ENCODE peak calls at places on chromosomes 3 and 15, in seven cellular contexts. A, S, E, P, D, W and J are unnamed samples.

GRCh38 chr3:44942202-44942921 is 33.6 kb downstream of the ZDHHC3 start:
- DNase-seq in A (no peak), S (peak), W (no peak), P (no peak), E (peak), D (no peak), J (no peak)

GRCh38 chr3:11140054-11140712 is 14.1 kb upstream of the HRH1 start:
- DNase-seq in S (peak), A (no peak), E (no peak), P (no peak), D (peak), W (no peak), J (no peak)

GRCh38 chr15:57962887-57963286 is 102.6 kb downstream of the ALDH1A2 start:
- DNase-seq in S (no peak), W (no peak), A (no peak), D (no peak), E (no peak), P (no peak), J (no peak)

GRCh38 chr3:135310317-135310716 is 515.3 kb downstream of the EPHB1 start:
- DNase-seq in S (no peak), D (no peak), P (no peak), E (no peak), A (no peak), W (no peak), J (no peak)

GRCh38 chr15:43255376-43255775 is 11.4 kb downstream of the TGM5 start:
- DNase-seq in S (no peak), A (no peak), E (no peak), D (no peak), P (no peak), W (no peak), J (no peak)

GRCh38 chr15:87287156-87287555 is 969.4 kb downstream of the NTRK3 start:
- DNase-seq in W (no peak), P (peak), D (no peak), S (peak), E (peak), A (no peak), J (no peak)

GRCh38 chr3:46184469-46184868 is 23.6 kb downstream of the CCR1 start:
- DNase-seq in S (peak), D (no peak), E (peak), W (no peak), A (no peak), P (peak), J (no peak)

GRCh38 chr3:96000963-96001362 is 813.4 kb upstream of the EPHA6 start:
- DNase-seq in A (no peak), S (no peak), E (no peak), P (no peak), D (peak), W (no peak), J (no peak)

GRCh38 chr15:62850318-62850717 is 192.2 kb upstream of the TPM1 start:
- DNase-seq in A (no peak), E (no peak), D (no peak), W (no peak), P (no peak), S (no peak), J (no peak)

GRCh38 chr3:192229866-192230265 is 497.5 kb downstream of the FGF12 start:
- DNase-seq in P (no peak), E (no peak), D (no peak), W (no peak), A (no peak), S (peak), J (no peak)

GRCh38 chr3:70776081-70776480 is 463.6 kb upstream of the MDFIC2 start:
- DNase-seq in W (no peak), E (no peak), D (no peak), A (no peak), P (no peak), S (no peak), J (no peak)

GRCh38 chr3:194313642-194314430 is 37.3 kb downstream of the CPN2 start:
- DNase-seq in P (no peak), A (no peak), E (no peak), S (peak), D (peak), W (no peak), J (no peak)

GRCh38 chr15:39539973-39540558 is 40.8 kb upstream of the THBS1 start:
- DNase-seq in A (no peak), P (no peak), S (no peak), W (no peak), E (no peak), D (no peak), J (no peak)

GRCh38 chr3:42721690-42722089 is 19.1 kb upstream of the HHATL start:
- DNase-seq in W (no peak), S (no peak), A (no peak), D (no peak), P (no peak), E (no peak), J (no peak)

GRCh38 chr3:171225698-171226097 is 199.2 kb upstream of the SLC2A2 start:
- DNase-seq in A (no peak), S (peak), W (no peak), P (peak), D (no peak), E (no peak), J (no peak)

GRCh38 chr3:149276621-149277020 is 55.0 kb upstream of the CP start:
- DNase-seq in A (no peak), D (no peak), P (no peak), W (no peak), S (no peak), E (no peak), J (no peak)

GRCh38 chr15:83855956-83856355 is 202.0 kb downstream of the ADAMTSL3 start:
- DNase-seq in P (no peak), W (no peak), A (no peak), E (no peak), D (no peak), S (no peak), J (no peak)

GRCh38 chr3:10162147-10162546 is 2.6 kb upstream of the IRAK2 start:
- DNase-seq in E (no peak), D (no peak), P (no peak), S (no peak), A (no peak), W (no peak), J (no peak)

GRCh38 chr3:129596194-129597086 is 10.0 kb downstream of the PLXND1 start:
- DNase-seq in P (peak), A (no peak), W (no peak), D (peak), S (peak), E (peak), J (no peak)

GRCh38 chr15:33194237-33194636 is 277 bp downstream of the FMN1 start:
- DNase-seq in P (no peak), E (no peak), A (no peak), D (no peak), W (no peak), S (peak), J (no peak)

GRCh38 chr15:91897585-91898372 is 44.3 kb downstream of the SLCO3A1 start:
- DNase-seq in D (no peak), A (no peak), W (no peak), S (no peak), E (no peak), P (no peak), J (no peak)

GRCh38 chr3:87796137-87796899 is 262.5 kb downstream of the CGGBP1 start:
- DNase-seq in S (no peak), D (no peak), P (no peak), A (no peak), W (no peak), E (peak), J (no peak)

GRCh38 chr15:30649952-30650929 is 24.3 kb downstream of the ARHGAP11B start:
- DNase-seq in S (no peak), D (no peak), W (no peak), A (no peak), P (no peak), E (no peak), J (no peak)

GRCh38 chr15:25930931-25931330 is 67.8 kb upstream of the ATP10A start:
- DNase-seq in E (no peak), A (no peak), P (peak), W (no peak), D (no peak), S (no peak), J (no peak)

GRCh38 chr15:55279746-55280351 is 9.8 kb downstream of the RAB27A start:
- DNase-seq in P (peak), D (no peak), W (peak), S (peak), A (no peak), E (peak), J (peak)

GRCh38 chr3:149368850-149369497 is 8.5 kb downstream of the TM4SF1 start:
- DNase-seq in D (no peak), E (no peak), W (no peak), P (no peak), S (no peak), A (peak), J (no peak)

GRCh38 chr3:37498126-37499039 is 324.0 kb upstream of the LRRFIP2 start:
- DNase-seq in A (no peak), E (no peak), S (no peak), W (no peak), D (no peak), P (no peak), J (no peak)

GRCh38 chr15:90701880-90702630 is 15.1 kb upstream of the BLM start:
- DNase-seq in P (no peak), S (no peak), A (no peak), D (no peak), E (no peak), W (no peak), J (no peak)

GRCh38 chr3:177190701-177191100 is 6.6 kb downstream of the TBL1XR1 start:
- DNase-seq in S (peak), D (no peak), A (no peak), W (no peak), E (no peak), P (no peak), J (no peak)

GRCh38 chr15:81264072-81264857 is 59.7 kb downstream of the STARD5 start:
- DNase-seq in D (no peak), S (no peak), P (no peak), E (no peak), W (no peak), A (no peak), J (no peak)

GRCh38 chr3:176359211-176359610 is 838.1 kb downstream of the TBL1XR1 start:
- DNase-seq in E (no peak), D (no peak), S (no peak), P (no peak), W (no peak), A (no peak), J (no peak)